ENCODE peak calls at places on chromosomes 1 and 21, in seven cellular contexts. G, Q, C, D, L, S and I are unnamed samples.

GRCh38 chr1:228162286-228163003 is 3.2 kb upstream of the IBA57 start:
- DNase-seq in G (no peak), Q (peak; percentile 67), C (no peak), D (no peak), L (no peak), S (no peak), I (no peak)

GRCh38 chr1:111725192-111725591 is 14.0 kb downstream of the INKA2 start:
- DNase-seq in G (peak; percentile 89), Q (peak; percentile 90), C (no peak), D (no peak), L (no peak), S (no peak), I (peak; percentile 43)

GRCh38 chr1:65505547-65506325 is 85.3 kb downstream of the LEPR start:
- DNase-seq in G (no peak), Q (no peak), C (no peak), D (no peak), L (no peak), S (no peak), I (no peak)

GRCh38 chr21:37704751-37705150 is 211.5 kb downstream of the KCNJ6 start:
- DNase-seq in G (no peak), Q (no peak), C (no peak), D (no peak), L (no peak), S (no peak), I (no peak)

GRCh38 chr1:46434358-46434757 is 40.2 kb downstream of the FAAH start:
- DNase-seq in G (no peak), Q (no peak), C (no peak), D (no peak), L (no peak), S (no peak), I (no peak)

GRCh38 chr1:218804014-218804785 is 369.5 kb upstream of the LYPLAL1 start:
- DNase-seq in G (no peak), Q (no peak), C (no peak), D (no peak), L (no peak), S (no peak), I (no peak)

GRCh38 chr1:61844006-61844405 is 101.7 kb downstream of the PATJ start:
- DNase-seq in G (no peak), Q (no peak), C (no peak), D (no peak), L (no peak), S (no peak), I (no peak)

GRCh38 chr1:96425382-96426129 is 296.0 kb upstream of the PTBP2 start:
- DNase-seq in G (no peak), Q (no peak), C (no peak), D (no peak), L (no peak), S (no peak), I (no peak)

GRCh38 chr1:222914861-222915632 is 100.2 kb downstream of the DISP1 start:
- DNase-seq in G (no peak), Q (no peak), C (no peak), D (no peak), L (no peak), S (peak; percentile 83), I (peak; percentile 88)

GRCh38 chr1:36699113-36699512 is 216.4 kb upstream of the CSF3R start:
- DNase-seq in G (no peak), Q (no peak), C (no peak), D (no peak), L (no peak), S (no peak), I (no peak)

GRCh38 chr1:231026576-231026975 is 13.5 kb downstream of the FAM89A start:
- DNase-seq in G (no peak), Q (no peak), C (no peak), D (no peak), L (no peak), S (no peak), I (no peak)

GRCh38 chr1:152442765-152443164 is 28.7 kb upstream of the CRNN start:
- DNase-seq in G (no peak), Q (no peak), C (peak; percentile 48), D (no peak), L (no peak), S (no peak), I (no peak)

GRCh38 chr1:19657511-19657910 is 7.2 kb upstream of the HTR6 start:
- DNase-seq in G (no peak), Q (peak; percentile 32), C (no peak), D (no peak), L (no peak), S (no peak), I (no peak)

GRCh38 chr1:167276969-167277368 is 56.3 kb downstream of the POU2F1 start:
- DNase-seq in G (no peak), Q (no peak), C (no peak), D (no peak), L (no peak), S (no peak), I (no peak)

GRCh38 chr1:103489881-103490280 is 35.6 kb upstream of the RNPC3 start:
- DNase-seq in G (no peak), Q (no peak), C (no peak), D (no peak), L (no peak), S (no peak), I (no peak)

GRCh38 chr1:244011251-244011650 is 39.8 kb upstream of the ZBTB18 start:
- DNase-seq in G (no peak), Q (no peak), C (no peak), D (no peak), L (no peak), S (no peak), I (no peak)

GRCh38 chr1:56676571-56677035 is 31.5 kb downstream of the PRKAA2 start:
- DNase-seq in G (no peak), Q (no peak), C (no peak), D (no peak), L (no peak), S (peak; percentile 87), I (no peak)

GRCh38 chr1:248849152-248849551 is 9.7 kb downstream of the ZNF692 start:
- DNase-seq in G (no peak), Q (no peak), C (no peak), D (no peak), L (no peak), S (no peak), I (no peak)

GRCh38 chr21:25638634-25639166 is 358 bp upstream of the JAM2 start:
- DNase-seq in G (no peak), Q (no peak), C (no peak), D (no peak), L (no peak), S (no peak), I (peak; percentile 50)

GRCh38 chr1:85224734-85225623 is 24.2 kb upstream of the SYDE2 start:
- DNase-seq in G (peak; percentile 58), Q (no peak), C (peak; percentile 88), D (no peak), L (peak; percentile 65), S (no peak), I (no peak)

GRCh38 chr1:203506821-203507220 is 12.9 kb downstream of the OPTC start:
- DNase-seq in G (no peak), Q (no peak), C (no peak), D (no peak), L (no peak), S (no peak), I (peak; percentile 7)

GRCh38 chr1:172638885-172639831 is 19.7 kb upstream of the FASLG start:
- DNase-seq in G (no peak), Q (no peak), C (no peak), D (no peak), L (no peak), S (peak; percentile 94), I (peak; percentile 70)

GRCh38 chr1:154866995-154867795 is 2.9 kb downstream of the KCNN3 start:
- DNase-seq in G (peak; percentile 42), Q (peak; percentile 87), C (peak; percentile 61), D (no peak), L (no peak), S (peak; percentile 83), I (peak; percentile 38)

GRCh38 chr1:81802601-81803422 is 2.1 kb downstream of the ADGRL2 start:
- DNase-seq in G (peak; percentile 83), Q (peak; percentile 79), C (peak; percentile 71), D (peak; percentile 84), L (peak; percentile 64), S (peak; percentile 43), I (peak; percentile 83)

GRCh38 chr1:81801834-81802531 is 1.2 kb downstream of the ADGRL2 start:
- DNase-seq in G (peak; percentile 44), Q (peak; percentile 57), C (peak; percentile 33), D (no peak), L (peak; percentile 34), S (peak; percentile 28), I (peak; percentile 65)

GRCh38 chr1:81799939-81800740 is 594 bp upstream of the ADGRL2 start:
- DNase-seq in G (peak; percentile 63), Q (peak; percentile 71), C (peak; percentile 46), D (no peak), L (peak; percentile 38), S (peak; percentile 64), I (peak; percentile 86)

GRCh38 chr1:81801032-81801833 is 499 bp downstream of the ADGRL2 start:
- DNase-seq in G (peak; percentile 89), Q (peak; percentile 80), C (peak; percentile 79), D (peak; percentile 82), L (peak; percentile 86), S (peak; percentile 85), I (peak; percentile 94)

GRCh38 chr1:81800741-81801031 is at the start of gene ADGRL2:
- DNase-seq in G (no peak), Q (no peak), C (no peak), D (no peak), L (peak; percentile 50), S (no peak), I (no peak)
- TF ChIP-seq CTCF in G (no peak), Q (no peak), C (no peak), D (no peak), L (no peak), S (no peak), I (no peak)

GRCh38 chr1:214546886-214547641 is 4.3 kb downstream of the PTPN14 start:
- DNase-seq in G (no peak), Q (no peak), C (no peak), D (no peak), L (no peak), S (no peak), I (no peak)
- H3K4me3 ChIP-seq in G (no peak overlapping the region), Q (peak overlapping the region; percentile 93), C (no peak overlapping the region), D (peak overlapping the region; percentile 9), L (no peak overlapping the region), S (no peak overlapping the region), I (no peak overlapping the region)

DNA sequence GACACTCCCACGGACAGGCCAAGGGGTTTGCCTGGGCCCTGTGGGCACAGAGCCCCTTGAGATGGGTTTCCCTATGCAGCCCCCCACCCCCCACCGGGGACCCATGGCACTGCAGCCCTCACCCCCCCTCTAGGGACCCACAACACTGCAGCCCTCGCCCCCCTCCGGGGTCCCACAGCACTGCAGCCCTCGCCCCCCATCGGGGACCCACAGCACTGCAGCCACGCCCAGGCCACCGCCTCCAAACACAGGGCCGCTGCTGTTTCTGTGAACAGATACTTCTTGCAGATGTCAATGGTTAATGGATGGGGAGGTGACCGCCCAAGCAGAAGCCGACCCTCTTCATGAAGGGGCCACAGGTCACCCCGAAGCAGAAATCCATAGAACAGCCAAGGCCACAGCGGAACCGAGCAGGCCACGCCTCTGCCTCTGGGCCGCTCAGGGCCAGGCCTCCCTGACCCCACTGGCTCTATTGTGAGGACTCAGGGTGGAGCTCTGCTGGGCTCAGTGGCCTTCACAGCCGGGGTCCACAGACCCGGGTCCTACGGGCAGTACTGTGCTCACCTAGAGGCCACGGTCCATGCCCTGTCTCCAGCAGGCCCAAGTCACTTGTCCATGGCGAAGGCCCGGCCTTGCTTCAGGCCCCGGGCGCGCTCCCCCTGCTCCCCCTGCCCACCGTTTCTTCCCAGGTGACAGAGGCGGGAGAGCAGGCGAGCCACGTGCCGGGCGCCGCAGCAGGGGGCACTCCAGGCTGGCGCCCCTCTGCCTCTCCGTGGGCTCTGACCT is 4.1 kb upstream of the POFUT2 start:
- DNase-seq in G (no peak), Q (no peak), C (no peak), D (peak; percentile 72), L (peak; percentile 30), S (no peak), I (no peak)
- H3K27ac ChIP-seq in G (peak overlapping the region; percentile 94), Q (no peak overlapping the region), C (peak overlapping the region; percentile 59), D (no peak overlapping the region), L (peak overlapping the region; percentile 91), S (peak overlapping the region; percentile 100), I (peak overlapping the region; percentile 38)

GRCh38 chr1:38071530-38072266 is 25.1 kb upstream of the POU3F1 start:
- DNase-seq in G (no peak), Q (no peak), C (no peak), D (no peak), L (no peak), S (peak; percentile 35), I (no peak)
- TF ChIP-seq CTCF in G (peak; percentile 21), Q (peak; percentile 14), C (peak; percentile 38), D (no peak), L (no peak), S (peak; percentile 73), I (peak; percentile 65)